ENCODE peak calls at places on chromosome 3, in nine cellular contexts. L is heart left ventricle; E is heart right ventricle; J is PC-3; C is mucosa of descending colon; M is CD8-positive, alpha-beta T cell; D is stomach; Z is coronary artery; W is body of pancreas. X is an unnamed sample.
A peak's percentile ranks its signal among the peaks of the same experiment; 100 is the strongest.

GRCh38 chr3:66098436-66098835 is 59.7 kb upstream of the MAGI1 start:
- DNase-seq in J (no peak), W (no peak), E (no peak), D (no peak), Z (no peak), L (no peak), C (no peak), M (no peak), X (no peak)

GRCh38 chr3:133112666-133113065 is 74.5 kb downstream of the TMEM108 start:
- DNase-seq in L (no peak), W (no peak), M (no peak), J (no peak), Z (no peak), E (no peak), D (no peak), C (no peak), X (no peak)

GRCh38 chr3:9768376-9768775 is 1.4 kb downstream of the CAMK1 start:
- DNase-seq in C (no peak), E (no peak), Z (no peak), M (no peak), D (no peak), W (no peak), L (no peak), J (no peak), X (no peak)

GRCh38 chr3:86867990-86868389 is 123.0 kb downstream of the VGLL3 start:
- DNase-seq in W (peak; percentile 6), J (no peak), E (no peak), Z (no peak), L (no peak), C (no peak), D (no peak), M (no peak), X (no peak)

GRCh38 chr3:67593761-67594234 is 60.6 kb downstream of the SUCLG2 start:
- DNase-seq in C (no peak), E (no peak), D (no peak), L (no peak), W (no peak), Z (no peak), M (no peak), J (peak; percentile 32), X (no peak)

GRCh38 chr3:165343185-165343584 is 147.0 kb upstream of the SLITRK3 start:
- DNase-seq in M (no peak), E (no peak), C (no peak), L (no peak), W (no peak), Z (no peak), D (no peak), J (no peak), X (no peak)

GRCh38 chr3:98812851-98813374 is 49.8 kb downstream of the ST3GAL6 start:
- DNase-seq in E (no peak), J (peak; percentile 55), C (no peak), W (peak; percentile 14), Z (no peak), L (no peak), M (no peak), D (peak; percentile 53), X (no peak)

GRCh38 chr3:197801801-197802504 is 10.9 kb downstream of the LRCH3 start:
- DNase-seq in L (no peak), Z (no peak), D (no peak), W (peak; percentile 15), M (no peak), J (peak; percentile 59), E (no peak), C (no peak), X (no peak)

GRCh38 chr3:31213869-31214486 is 318.7 kb upstream of the STT3B start:
- DNase-seq in W (no peak), E (no peak), C (no peak), L (no peak), D (no peak), M (no peak), J (peak; percentile 22), Z (no peak), X (no peak)

GRCh38 chr3:47634996-47635395 is 56.3 kb upstream of the CSPG5 start:
- DNase-seq in M (no peak), J (no peak), Z (no peak), C (no peak), E (no peak), D (no peak), W (no peak), L (no peak), X (no peak)

GRCh38 chr3:195762611-195763247 is 42.0 kb downstream of the MUC20 start:
- DNase-seq in D (no peak), Z (no peak), E (no peak), J (no peak), W (no peak), C (no peak), L (no peak), M (no peak), X (no peak)

GRCh38 chr3:195763248-195763830 is 42.6 kb downstream of the MUC20 start:
- DNase-seq in D (no peak), E (no peak), W (no peak), L (no peak), J (no peak), M (no peak), Z (no peak), C (no peak), X (no peak)

GRCh38 chr3:195761031-195761430 is 40.3 kb downstream of the MUC20 start:
- DNase-seq in D (no peak), C (peak; percentile 12), L (no peak), W (no peak), J (no peak), E (no peak), M (no peak), Z (no peak), X (no peak)

GRCh38 chr3:195761503-195762248 is 40.9 kb downstream of the MUC20 start:
- DNase-seq in J (no peak), Z (no peak), W (no peak), E (no peak), L (no peak), M (no peak), D (no peak), C (no peak), X (no peak)

DNA sequence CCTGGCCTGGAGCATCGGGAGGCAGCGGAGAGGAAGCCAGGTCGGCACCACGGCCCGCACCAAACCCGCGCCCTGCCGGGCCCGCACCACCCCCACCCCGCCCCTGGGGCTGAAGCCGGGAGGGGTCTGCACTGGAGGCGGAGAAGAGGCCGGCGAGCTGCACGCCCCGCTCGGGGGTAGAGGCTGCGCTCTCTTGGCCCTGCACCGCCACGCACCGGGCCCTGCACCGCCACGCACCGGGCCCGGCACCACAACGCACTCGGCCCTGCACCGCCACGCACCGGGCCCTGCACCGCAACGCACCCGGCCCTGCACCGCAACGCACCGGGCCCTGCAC is 41.4 kb downstream of the MUC20 start:
- DNase-seq in J (no peak), D (no peak), Z (no peak), M (no peak), C (no peak), E (no peak), L (no peak), W (no peak), X (no peak)
- TF ChIP-seq CTCF in J (no peak), D (no peak), Z (no peak), M (no peak), C (no peak), E (no peak), L (no peak), W (no peak), X (no peak)

DNA sequence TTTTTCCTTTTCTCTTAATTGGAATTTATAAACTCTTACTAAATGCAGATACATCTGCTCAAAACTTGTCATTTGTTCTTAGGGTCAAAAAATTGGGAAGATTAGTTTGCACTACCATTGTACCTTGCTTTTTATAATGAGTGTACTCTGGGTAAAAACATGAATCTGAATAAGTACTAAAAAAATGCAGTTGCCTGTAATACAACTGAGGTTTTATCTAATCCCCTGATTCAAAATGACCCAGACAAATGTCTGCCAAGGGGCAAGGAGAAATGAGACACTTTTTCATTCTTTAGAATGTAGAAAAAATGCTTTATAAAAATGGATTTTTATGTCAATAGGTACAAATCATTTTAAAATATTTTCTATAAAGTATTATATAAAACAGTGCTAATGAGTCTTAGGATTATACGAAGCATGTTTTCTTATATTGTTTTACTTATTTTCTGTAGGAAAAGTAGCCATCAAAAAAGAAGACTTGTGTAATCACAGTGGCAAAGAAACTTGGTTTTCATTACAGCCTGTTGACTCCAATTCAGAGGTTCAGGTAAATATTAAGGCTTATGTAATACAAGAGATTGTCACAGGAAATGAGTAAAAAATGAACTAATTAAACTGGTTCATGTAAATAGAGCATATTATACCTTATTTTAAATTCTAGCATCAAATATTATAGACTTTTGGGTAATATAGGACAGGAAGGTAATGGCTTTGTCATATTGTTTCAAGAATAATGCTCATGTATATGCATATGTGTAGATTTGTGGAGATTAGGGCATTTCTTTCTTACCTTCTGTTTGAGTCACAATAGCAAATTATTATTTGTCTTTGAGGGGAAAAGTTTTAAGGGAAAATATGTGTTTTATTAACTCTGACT is 42.7 kb downstream of the RASA2 start:
- DNase-seq in D (no peak), E (no peak), J (no peak), M (no peak), C (no peak), L (no peak), Z (no peak), W (no peak), X (no peak)
- H3K4me3 ChIP-seq in D (no peak overlapping the region), E (no peak overlapping the region), J (no peak overlapping the region), M (no peak overlapping the region), C (no peak overlapping the region), L (no peak overlapping the region), Z (peak overlapping the region; percentile 21), W (no peak overlapping the region), X (no peak overlapping the region)

GRCh38 chr3:158528306-158528705 is 42.7 kb upstream of the MLF1 start:
- DNase-seq in L (no peak), C (no peak), E (no peak), M (no peak), D (no peak), Z (no peak), W (no peak), J (no peak), X (no peak)

GRCh38 chr3:158531334-158531733 is 39.7 kb upstream of the MLF1 start:
- DNase-seq in E (no peak), Z (no peak), W (no peak), J (peak; percentile 2), M (no peak), L (no peak), D (no peak), C (no peak), X (no peak)

DNA sequence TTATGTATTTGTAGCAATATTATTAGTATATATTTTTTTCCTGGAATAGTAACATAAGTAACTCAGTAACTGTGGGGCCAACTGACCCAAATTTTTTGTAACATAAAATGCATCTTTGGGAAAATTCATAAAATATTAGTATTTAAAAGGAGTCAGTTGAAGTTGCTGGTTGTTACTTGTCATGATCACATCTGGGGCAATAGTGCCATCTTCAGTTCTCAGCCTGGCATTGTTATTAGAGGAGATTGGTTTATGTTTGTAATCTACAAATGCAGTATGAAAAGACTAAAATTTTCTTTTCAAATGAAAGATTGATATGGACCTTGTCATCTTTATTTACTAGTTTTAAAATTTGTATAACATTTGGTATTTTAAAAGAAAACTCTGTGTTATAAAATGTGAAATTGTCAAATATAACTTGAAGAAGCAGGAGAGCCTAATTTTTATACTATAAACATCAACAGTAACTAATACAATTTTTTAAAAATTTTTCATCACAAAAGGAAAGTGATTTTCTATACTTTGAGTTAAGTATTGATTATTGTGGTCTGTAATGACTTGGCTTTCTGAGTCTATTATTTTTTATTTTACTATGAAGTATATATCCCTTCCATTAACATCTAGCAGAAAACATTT is 38.8 kb upstream of the MLF1 start:
- DNase-seq in C (no peak), L (no peak), E (no peak), D (no peak), Z (no peak), J (peak; percentile 53), M (no peak), W (no peak), X (peak; percentile 12)
- TF ChIP-seq CTCF in C (no peak), L (peak; percentile 51), E (peak; percentile 58), D (no peak), Z (no peak), J (peak; percentile 71), M (peak; percentile 44), W (peak; percentile 32), X (peak; percentile 43)

GRCh38 chr3:52895416-52895815 is 1.9 kb downstream of the STIMATE start:
- DNase-seq in C (no peak), E (no peak), W (no peak), L (no peak), D (no peak), J (no peak), M (no peak), Z (no peak), X (no peak)
- H3K4me3 ChIP-seq in C (no peak overlapping the region), E (no peak overlapping the region), W (no peak overlapping the region), L (no peak overlapping the region), D (no peak overlapping the region), J (no peak overlapping the region), M (no peak overlapping the region), Z (peak overlapping the region; percentile 0), X (no peak overlapping the region)

X was measured in GM12864.